ENCODE peak calls at places on chromosome 2, in seven cellular contexts. V is activated naive CD8-positive, alpha-beta T cell treated with anti-CD3 and anti-CD28 coated beads, Interleukin-2, amount 10 ng/mL, durations not matched to agents 7 days and 5 days; R is HT1080; H is nephron progenitor cell; O is body of pancreas; A is activated T-cell treated with anti-CD3 and anti-CD28 coated beads for 1 hour; K is RCC 7860. N is an unnamed sample.

GRCh38 chr2:222440670-222441422 is 16.5 kb downstream of the SGPP2 start:
- DNase-seq in V (no peak), R (peak), H (peak), O (no peak), A (no peak), K (peak), N (no peak)

GRCh38 chr2:67528320-67528719 is 131.2 kb downstream of the ETAA1 start:
- DNase-seq in V (no peak), R (no peak), H (no peak), O (no peak), A (no peak), K (no peak), N (no peak)

GRCh38 chr2:20450201-20451108 is 3.6 kb downstream of the RHOB start:
- DNase-seq in V (no peak), R (peak), H (no peak), O (peak), A (no peak), K (no peak), N (no peak)

GRCh38 chr2:115491394-115491793 is 1049.0 kb downstream of the DPP10 start:
- DNase-seq in V (no peak), R (no peak), H (no peak), O (no peak), A (no peak), K (no peak), N (no peak)

GRCh38 chr2:236507393-236508085 is 62.1 kb upstream of the ACKR3 start:
- DNase-seq in V (peak), R (no peak), H (peak), O (peak), A (peak), K (no peak), N (no peak)

GRCh38 chr2:38432827-38433606 is 55.9 kb upstream of the ATL2 start:
- DNase-seq in V (no peak), R (no peak), H (peak), O (no peak), A (no peak), K (peak), N (no peak)

GRCh38 chr2:128293426-128293755 is 25.3 kb downstream of the HS6ST1 start:
- DNase-seq in V (no peak), R (no peak), H (no peak), O (no peak), A (no peak), K (no peak), N (no peak)

GRCh38 chr2:48347712-48348111 is 182.2 kb upstream of the STON1 start:
- DNase-seq in V (no peak), R (no peak), H (no peak), O (no peak), A (no peak), K (peak), N (no peak)

GRCh38 chr2:236862961-236863728 is 222.5 kb upstream of the COPS8 start:
- DNase-seq in V (no peak), R (peak), H (no peak), O (no peak), A (no peak), K (peak), N (no peak)

GRCh38 chr2:215847718-215848117 is 165.6 kb downstream of the MREG start:
- DNase-seq in V (no peak), R (no peak), H (no peak), O (no peak), A (no peak), K (no peak), N (no peak)

GRCh38 chr2:143284087-143284675 is 155.0 kb downstream of the ARHGAP15 start:
- DNase-seq in V (no peak), R (no peak), H (peak), O (no peak), A (no peak), K (peak), N (no peak)

GRCh38 chr2:168536925-168537466 is 80.9 kb downstream of the CERS6 start:
- DNase-seq in V (no peak), R (peak), H (no peak), O (no peak), A (no peak), K (no peak), N (no peak)

GRCh38 chr2:223943561-223944008 is 1.6 kb downstream of the WDFY1 start:
- DNase-seq in V (no peak), R (peak), H (no peak), O (peak), A (no peak), K (peak), N (no peak)

GRCh38 chr2:239936838-239937581 is 88.1 kb downstream of the NDUFA10 start:
- DNase-seq in V (peak), R (no peak), H (no peak), O (no peak), A (no peak), K (no peak), N (no peak)

GRCh38 chr2:160420711-160421110 is 72.9 kb downstream of the RBMS1 start:
- DNase-seq in V (no peak), R (no peak), H (no peak), O (no peak), A (no peak), K (no peak), N (no peak)

GRCh38 chr2:200258881-200259576 is 47.5 kb upstream of the SPATS2L start:
- DNase-seq in V (no peak), R (no peak), H (no peak), O (no peak), A (no peak), K (no peak), N (no peak)

GRCh38 chr2:236360486-236360885 is 96.3 kb upstream of the ASB18 start:
- DNase-seq in V (no peak), R (no peak), H (no peak), O (no peak), A (no peak), K (no peak), N (no peak)

GRCh38 chr2:99880148-99880983 is 262.0 kb downstream of the AFF3 start:
- DNase-seq in V (no peak), R (peak), H (no peak), O (no peak), A (no peak), K (peak), N (no peak)

GRCh38 chr2:86280191-86280667 is 57.2 kb downstream of the REEP1 start:
- DNase-seq in V (no peak), R (no peak), H (no peak), O (no peak), A (no peak), K (no peak), N (no peak)

GRCh38 chr2:220504890-220505564 is 877.6 kb downstream of the SLC4A3 start:
- DNase-seq in V (no peak), R (peak), H (no peak), O (no peak), A (no peak), K (peak), N (no peak)

GRCh38 chr2:61218817-61219170 is 56.8 kb downstream of the C2orf74 start:
- DNase-seq in V (no peak), R (no peak), H (no peak), O (no peak), A (no peak), K (no peak), N (no peak)

GRCh38 chr2:236338495-236339184 is 74.4 kb upstream of the ASB18 start:
- DNase-seq in V (no peak), R (peak), H (peak), O (no peak), A (no peak), K (no peak), N (no peak)

GRCh38 chr2:144595686-144596073 is 75.8 kb upstream of the ZEB2 start:
- DNase-seq in V (no peak), R (no peak), H (no peak), O (no peak), A (no peak), K (no peak), N (no peak)